ENCODE peak calls at places on chromosomes 7 and 10, in six cellular contexts. U is suprapubic skin, N is GM23338, W is sigmoid colon, A is spleen, V is prostate gland. C is an unnamed sample.

GRCh38 chr10:63491558-63492316 is 26.0 kb upstream of the JMJD1C start:
- DNase-seq in A (no peak), W (peak; percentile 70), V (no peak), U (no peak), N (peak; percentile 24), C (no peak)

GRCh38 chr10:118799779-118800178 is 45.0 kb upstream of the CACUL1 start:
- DNase-seq in W (no peak), V (no peak), U (no peak), A (no peak), N (no peak), C (no peak)

GRCh38 chr10:5625992-5626777 is 40.2 kb downstream of the ASB13 start:
- DNase-seq in A (no peak), N (no peak), V (peak; percentile 26), U (no peak), W (no peak), C (no peak)

GRCh38 chr7:130667593-130668257 is 823 bp downstream of the COPG2 start:
- DNase-seq in W (no peak), V (peak; percentile 3), A (no peak), N (peak; percentile 31), U (no peak), C (no peak)

GRCh38 chr10:116470071-116470470 is 42.4 kb downstream of the PNLIPRP3 start:
- DNase-seq in W (no peak), U (no peak), N (no peak), A (no peak), V (no peak), C (no peak)

GRCh38 chr10:22628309-22628708 is 86.1 kb downstream of the PIP4K2A start:
- DNase-seq in N (no peak), W (no peak), A (no peak), U (no peak), V (no peak), C (no peak)

GRCh38 chr7:107212719-107213118 is 43.9 kb downstream of the HBP1 start:
- DNase-seq in A (no peak), N (no peak), V (no peak), W (no peak), U (no peak), C (no peak)

GRCh38 chr10:97718178-97718577 is 4.6 kb downstream of the MARVELD1 start:
- DNase-seq in A (peak; percentile 17), U (no peak), N (no peak), W (peak; percentile 74), V (no peak), C (no peak)

GRCh38 chr7:81618400-81619014 is 151.3 kb downstream of the HGF start:
- DNase-seq in U (no peak), W (no peak), A (no peak), N (peak; percentile 10), V (no peak), C (no peak)

GRCh38 chr7:53531-53930 is 138.8 kb upstream of the FAM20C start:
- DNase-seq in W (no peak), U (peak; percentile 40), V (no peak), A (no peak), N (no peak), C (no peak)

GRCh38 chr10:30984563-30985328 is 46.9 kb downstream of the ZNF438 start:
- DNase-seq in V (no peak), N (no peak), W (no peak), A (no peak), U (no peak), C (no peak)

GRCh38 chr7:33926535-33926934 is 21.2 kb downstream of the BMPER start:
- DNase-seq in N (no peak), U (no peak), V (no peak), W (no peak), A (no peak), C (no peak)

GRCh38 chr7:117062300-117062699 is 109.0 kb downstream of the ST7 start:
- DNase-seq in U (no peak), N (no peak), W (no peak), A (no peak), V (no peak), C (no peak)

GRCh38 chr10:32266979-32267378 is 80.0 kb downstream of the EPC1 start:
- DNase-seq in U (no peak), A (no peak), N (peak; percentile 89), W (no peak), V (no peak), C (no peak)

GRCh38 chr10:47452495-47453434 is 31.1 kb downstream of the ANXA8 start:
- DNase-seq in A (peak; percentile 58), N (peak; percentile 17), W (no peak), V (no peak), U (peak; percentile 74), C (no peak)

DNA sequence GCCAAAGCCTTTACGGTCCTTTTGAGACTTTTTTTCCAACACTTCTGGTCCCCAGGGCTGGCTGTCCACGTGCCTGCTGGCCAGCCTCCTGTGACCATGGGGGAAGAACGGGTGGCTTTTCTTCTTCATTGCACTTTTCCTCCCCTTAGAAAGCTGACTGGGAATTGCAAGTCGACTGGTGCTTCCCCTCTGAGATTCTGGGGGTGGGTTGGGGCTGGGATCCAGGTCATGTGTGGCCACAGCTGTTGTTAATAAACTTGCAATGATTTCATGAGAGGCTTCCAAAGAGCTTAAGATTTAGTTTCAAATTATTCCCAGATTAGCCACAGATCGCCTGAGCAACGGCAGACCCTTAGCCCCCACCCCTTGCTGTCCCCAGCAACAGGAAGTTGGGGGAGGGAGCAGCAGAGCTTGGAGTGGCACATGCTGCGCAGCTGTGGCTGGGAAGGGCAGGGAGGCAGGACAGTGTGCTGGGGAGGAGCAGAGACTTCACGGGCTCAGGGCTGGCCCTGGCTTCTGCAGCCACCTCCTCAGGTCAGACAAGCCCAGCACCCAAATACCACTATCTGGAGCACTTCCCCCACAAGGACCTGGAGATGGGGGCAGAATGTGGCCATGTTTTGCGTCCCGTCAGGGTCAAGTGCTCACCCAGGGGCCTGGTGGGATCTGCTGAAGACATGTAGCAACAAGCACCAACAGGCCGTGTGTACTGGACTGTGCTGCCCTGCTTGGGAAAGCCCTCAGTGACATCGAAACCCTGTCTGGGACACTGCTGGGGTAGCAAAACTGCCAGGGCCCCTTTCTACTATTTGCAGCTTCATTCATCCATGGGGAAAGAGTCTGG is 147.1 kb downstream of the RNF216 start:
- DNase-seq in A (peak; percentile 80), W (peak; percentile 86), N (peak; percentile 83), V (no peak), U (peak; percentile 90), C (peak; percentile 65)
- H3K4me1 ChIP-seq in A (peaks cover 76% of the 10 kb centered on the region), W (peaks cover 92% of the 10 kb centered on the region), N (peaks cover 40% of the 10 kb centered on the region), V (peaks cover 5% of the 10 kb centered on the region), U (peaks cover 78% of the 10 kb centered on the region), C (peaks cover 50% of the 10 kb centered on the region)

GRCh38 chr7:1368682-1369571 is 90.3 kb downstream of the MICALL2 start:
- DNase-seq in U (no peak), W (no peak), A (no peak), N (peak; percentile 96), V (no peak), C (no peak)
- TF ChIP-seq CTCF in U (no peak), W (no peak), A (no peak), N (peak; percentile 73), V (no peak), C (no peak)

DNA sequence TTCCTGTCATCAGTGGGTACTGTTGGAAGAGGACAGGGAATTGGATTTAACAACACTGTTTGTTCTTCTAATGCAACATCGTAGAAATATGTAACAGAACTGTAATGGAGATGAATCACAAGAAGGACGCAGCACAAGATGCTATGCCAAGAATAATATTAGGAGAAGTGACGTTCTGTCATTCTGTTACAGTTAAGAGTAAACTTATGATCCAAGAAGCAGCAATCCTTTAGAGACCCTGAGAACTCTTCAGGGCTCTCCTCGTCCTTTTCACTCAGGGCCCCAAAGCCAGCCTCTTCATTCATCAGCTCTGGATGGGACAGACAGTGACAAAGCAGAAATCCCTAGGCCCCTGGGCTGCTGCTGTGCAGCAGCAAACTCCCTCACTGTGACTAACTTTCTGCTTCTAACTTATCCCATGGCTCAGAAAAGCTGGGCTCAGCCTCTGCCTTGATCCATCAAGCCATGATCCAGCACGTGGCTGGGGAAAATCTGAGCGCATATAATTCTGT is 8.7 kb upstream of the IL6 start:
- DNase-seq in W (no peak), N (no peak), A (no peak), U (no peak), V (no peak), C (no peak)
- TF ChIP-seq POLR2AphosphoS5 in W (no peak), N (no peak), A (no peak), U (no peak), V (peak; percentile 33), C (no peak)

GRCh38 chr7:36265720-36266119 is 112.7 kb downstream of the EEPD1 start:
- DNase-seq in N (no peak), V (peak; percentile 40), W (peak; percentile 68), A (no peak), U (no peak), C (no peak)

GRCh38 chr7:36266683-36267082 is 113.6 kb downstream of the EEPD1 start:
- DNase-seq in A (no peak), V (no peak), W (peak; percentile 24), U (no peak), N (no peak), C (no peak)

GRCh38 chr7:36264123-36264916 is 111.3 kb downstream of the EEPD1 start:
- DNase-seq in N (no peak), U (no peak), W (peak; percentile 86), A (no peak), V (no peak), C (no peak)

GRCh38 chr7:36264917-36265292 is 111.9 kb downstream of the EEPD1 start:
- DNase-seq in A (no peak), W (peak; percentile 62), N (no peak), V (no peak), U (no peak), C (no peak)

GRCh38 chr7:36266201-36266600 is 113.1 kb downstream of the EEPD1 start:
- DNase-seq in N (no peak), W (no peak), V (no peak), A (no peak), U (no peak), C (no peak)
- H3K4me1 ChIP-seq in N (no peaks in the 10 kb centered on the region), W (peaks cover 68% of the 10 kb centered on the region), V (peaks cover 26% of the 10 kb centered on the region), A (peaks cover 50% of the 10 kb centered on the region), U (peaks cover 37% of the 10 kb centered on the region), C (peaks cover 49% of the 10 kb centered on the region)

C was measured in transverse colon.